ENCODE peak calls at places on chromosomes 16 and 17, in seven cellular contexts. G is SK-N-SH, R is GM12878, A is K562, S is H1, L is HepG2, U is GM12892. V is an unnamed sample.

GRCh38 chr16:66918803-66919568 is at the start of gene CDH16:
- DNase-seq in G (no peak), R (no peak), A (no peak), S (no peak), L (no peak), U (no peak), V (no peak)

GRCh38 chr17:40097931-40098845 is 2.2 kb downstream of the NR1D1 start:
- DNase-seq in G (no peak), R (no peak), A (peak; percentile 47), S (no peak), L (peak; percentile 93), U (no peak), V (no peak)

GRCh38 chr17:78041401-78042179 is 83.1 kb downstream of the TNRC6C start:
- DNase-seq in G (peak; percentile 52), R (no peak), A (no peak), S (no peak), L (no peak), U (no peak), V (no peak)

GRCh38 chr17:47959825-47960655 is 2.4 kb upstream of the PRR15L start:
- DNase-seq in G (no peak), R (no peak), A (no peak), S (no peak), L (no peak), U (no peak), V (no peak)

GRCh38 chr16:88784074-88784855 is 755 bp downstream of the PIEZO1 start:
- DNase-seq in G (peak; percentile 81), R (no peak), A (peak; percentile 79), S (no peak), L (peak; percentile 75), U (no peak), V (no peak)

GRCh38 chr16:72174726-72175125 is 2.8 kb upstream of the PMFBP1 start:
- DNase-seq in G (no peak), R (no peak), A (no peak), S (no peak), L (no peak), U (no peak), V (no peak)

GRCh38 chr16:54000361-54000760 is 286.2 kb downstream of the IRX3 start:
- DNase-seq in G (no peak), R (no peak), A (no peak), S (no peak), L (no peak), U (no peak), V (no peak)

GRCh38 chr17:16934836-16935235 is 37.1 kb downstream of the TNFRSF13B start:
- DNase-seq in G (no peak), R (no peak), A (no peak), S (no peak), L (no peak), U (no peak), V (no peak)

GRCh38 chr16:76446251-76446650 is 169.1 kb downstream of the CNTNAP4 start:
- DNase-seq in G (no peak), R (no peak), A (no peak), S (no peak), L (no peak), U (no peak), V (no peak)

GRCh38 chr16:31356566-31357323 is 1.8 kb downstream of the ITGAX start:
- DNase-seq in G (peak; percentile 17), R (no peak), A (no peak), S (no peak), L (no peak), U (no peak), V (no peak)

GRCh38 chr16:54928016-54928356 is 2.7 kb upstream of the IRX5 start:
- DNase-seq in G (no peak), R (no peak), A (no peak), S (no peak), L (no peak), U (no peak), V (no peak)

GRCh38 chr17:32590974-32591373 is 104.2 kb downstream of the CDK5R1 start:
- DNase-seq in G (no peak), R (no peak), A (no peak), S (no peak), L (no peak), U (no peak), V (no peak)

GRCh38 chr16:29898786-29899515 is 399 bp downstream of the SEZ6L2 start:
- DNase-seq in G (peak; percentile 92), R (no peak), A (peak; percentile 53), S (no peak), L (no peak), U (no peak), V (no peak)

GRCh38 chr17:81511800-81512559 is 619 bp downstream of the ACTG1 start:
- DNase-seq in G (no peak), R (no peak), A (no peak), S (no peak), L (no peak), U (no peak), V (no peak)
- TF ChIP-seq POLR2AphosphoS5 in G (peak; percentile 51), R (peak; percentile 91), A (no peak), S (peak; percentile 96), L (no peak), U (peak; percentile 93), V (peak; percentile 68)

GRCh38 chr17:28997811-28998210 is 8.0 kb downstream of the SEZ6 start:
- DNase-seq in G (no peak), R (no peak), A (no peak), S (no peak), L (no peak), U (no peak), V (no peak)
- TF ChIP-seq TAF1 in G (no peak), R (no peak), A (no peak), S (no peak), L (no peak), U (no peak), V (no peak)

DNA sequence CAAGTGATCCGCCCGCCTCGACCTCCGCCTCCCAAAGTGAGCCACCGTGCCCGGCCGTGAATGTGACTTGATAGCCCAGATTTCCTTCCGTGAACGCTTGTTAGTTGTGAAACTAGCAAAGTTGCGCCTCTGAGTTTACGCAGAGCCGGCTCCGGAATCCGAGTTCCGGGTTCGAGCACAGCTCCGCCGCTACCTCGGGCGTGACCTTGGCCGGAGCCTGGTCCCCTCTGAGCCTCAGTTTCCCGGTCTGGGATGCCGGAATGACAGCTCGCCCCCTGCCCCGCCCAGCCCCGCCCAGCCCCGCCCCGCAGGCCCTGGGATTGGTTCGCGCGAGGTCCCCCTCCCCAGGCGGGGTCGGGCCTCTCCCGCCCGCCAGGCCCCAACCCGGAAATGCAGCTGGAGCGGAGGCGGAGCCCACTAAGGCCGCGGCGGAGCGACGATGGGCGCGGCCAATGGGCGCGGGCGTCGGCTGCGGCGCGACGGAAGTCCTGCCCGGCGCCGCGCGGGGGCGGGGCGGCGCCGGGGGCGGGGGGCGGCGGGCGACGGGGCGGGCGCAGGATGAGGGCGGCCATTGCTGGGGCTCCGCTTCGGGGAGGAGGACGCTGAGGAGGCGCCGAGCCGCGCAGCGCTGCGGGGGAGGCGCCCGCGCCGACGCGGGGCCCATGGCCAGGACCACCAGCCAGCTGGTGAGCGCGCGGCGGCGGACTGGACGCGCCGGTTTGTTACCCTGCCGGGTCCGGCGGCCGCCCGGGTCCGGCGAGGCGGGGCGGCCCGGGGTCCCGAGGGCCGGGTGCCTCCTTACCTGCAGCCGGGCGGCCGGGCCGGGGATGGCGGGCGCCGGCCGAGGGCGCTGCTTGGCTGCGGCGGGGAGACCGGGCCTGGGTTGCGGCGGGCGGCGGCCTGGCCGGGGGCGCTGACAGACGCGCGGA is at the start of gene PDPK1:
- DNase-seq in G (peak; percentile 97), R (peak; percentile 72), A (peak; percentile 89), S (peak; percentile 75), L (peak; percentile 85), U (peak; percentile 91), V (peak; percentile 94)
- TF ChIP-seq POLR2AphosphoS5 in G (no peak), R (peak; percentile 51), A (no peak), S (peak; percentile 43), L (no peak), U (peak; percentile 24), V (no peak)

GRCh38 chr16:69626256-69626655 is 60.5 kb downstream of the NFAT5 start:
- DNase-seq in G (no peak), R (no peak), A (peak; percentile 65), S (no peak), L (no peak), U (no peak), V (no peak)
- TF ChIP-seq TAF1 in G (no peak), R (no peak), A (no peak), S (no peak), L (no peak), U (no peak), V (no peak)

DNA sequence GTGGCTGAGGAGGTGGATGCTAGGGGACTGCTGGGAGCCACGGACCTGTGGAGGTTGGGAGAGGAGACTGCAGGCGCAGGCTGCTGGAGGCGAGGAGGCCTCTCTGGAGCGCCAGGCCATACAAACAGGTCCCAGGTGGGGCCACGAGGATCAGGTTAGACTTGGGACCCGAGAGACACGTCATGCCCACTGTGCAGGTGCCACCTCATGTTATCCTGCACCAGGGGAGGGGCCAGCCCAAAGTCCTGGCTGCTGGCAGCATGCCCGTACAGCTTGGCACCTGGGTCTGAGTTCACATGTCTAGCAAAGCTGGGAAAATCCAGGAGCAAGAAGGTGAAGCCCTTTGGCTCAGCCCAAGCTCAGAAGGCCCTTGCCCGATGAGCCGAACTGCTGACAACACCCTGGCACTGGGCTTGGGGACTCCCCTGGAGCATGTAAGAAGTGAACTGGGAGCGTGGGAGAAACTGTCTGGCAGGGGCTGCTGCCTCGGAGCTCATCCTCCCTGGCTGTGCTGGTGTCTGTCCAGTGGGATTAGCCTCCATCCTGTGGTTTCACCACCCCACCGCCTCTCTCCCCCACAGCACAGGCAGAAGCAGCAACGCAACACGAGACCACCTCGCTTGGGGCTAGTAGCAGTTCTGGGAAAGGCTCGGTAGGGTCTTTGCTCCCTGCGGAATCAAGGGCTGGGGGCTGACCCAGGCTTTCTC is 5.3 kb downstream of the ARHGDIA start:
- DNase-seq in G (peak; percentile 23), R (no peak), A (no peak), S (no peak), L (peak; percentile 68), U (no peak), V (no peak)
- TF ChIP-seq POLR2AphosphoS5 in G (peak; percentile 58), R (peak; percentile 86), A (peak; percentile 12), S (no peak), L (no peak), U (peak; percentile 77), V (peak; percentile 80)

DNA sequence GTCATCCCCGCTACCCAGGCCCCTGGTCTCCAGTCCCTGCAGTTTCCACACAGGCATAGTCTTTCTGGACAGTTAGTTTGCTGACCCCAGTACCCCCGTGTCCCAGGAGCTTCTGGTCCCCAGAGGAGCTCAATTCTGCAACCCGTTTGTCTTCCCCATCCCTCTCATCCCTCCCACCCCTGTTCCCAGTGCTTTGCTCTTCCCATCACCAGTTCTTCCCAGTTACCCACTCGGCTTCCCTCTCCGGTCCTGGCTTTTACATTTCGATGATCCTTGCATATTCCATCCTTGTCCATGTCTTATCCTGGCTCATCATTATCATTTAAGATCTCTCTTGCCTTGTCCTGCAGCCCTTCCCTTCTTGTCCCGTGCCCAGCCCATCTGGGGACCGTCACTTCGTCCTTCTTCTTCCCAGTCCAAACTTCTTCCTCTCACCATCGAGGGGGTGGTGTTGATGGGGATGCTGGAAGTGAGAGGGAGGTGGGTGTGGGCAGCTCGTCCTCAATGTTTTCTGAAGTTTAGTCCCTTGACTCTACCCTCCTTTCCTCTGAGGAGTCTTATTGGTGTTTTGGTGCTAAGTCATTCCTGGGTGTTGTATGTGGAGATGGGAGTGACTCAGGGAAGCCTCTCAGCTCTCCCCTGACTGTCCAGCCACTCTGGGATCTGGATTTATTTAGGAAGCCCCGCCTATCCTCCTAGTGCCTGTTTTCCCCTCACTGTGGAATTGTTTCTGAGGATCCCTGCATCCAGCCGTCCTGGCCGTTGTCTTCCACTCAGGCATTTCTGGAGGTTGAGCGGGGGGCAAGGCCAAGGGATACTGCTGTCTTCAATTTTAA is 890 bp downstream of the SNX29 start:
- DNase-seq in G (peak; percentile 52), R (no peak), A (peak; percentile 41), S (no peak), L (no peak), U (no peak), V (no peak)
- TF ChIP-seq TAF1 in G (no peak), R (no peak), A (no peak), S (no peak), L (no peak), U (no peak), V (no peak)